ENCODE peak calls at places on chromosomes 4 and X, in six cellular contexts. E is H9, R is H1, Y is IMR-90, W is trophoblast cell, L is mesenchymal stem cell. B is an unnamed sample.

GRCh38 chr4:77931452-77932135 is 69.0 kb downstream of the MRPL1 start:
- DNase-seq in Y (peak; percentile 91), W (no peak), E (no peak), L (peak; percentile 95), R (no peak), B (no peak)

GRCh38 chrX:66110112-66110511 is 53.9 kb upstream of the HEPH start:
- DNase-seq in E (peak; percentile 20), Y (peak; percentile 8), W (peak; percentile 1), R (no peak), L (peak; percentile 4), B (no peak)

GRCh38 chr4:57137261-57137660 is 27.1 kb upstream of the IGFBP7 start:
- DNase-seq in E (no peak), W (no peak), R (no peak), L (no peak), Y (no peak), B (no peak)

GRCh38 chr4:15410750-15411149 is 17.1 kb upstream of the C1QTNF7 start:
- DNase-seq in E (no peak), Y (no peak), R (no peak), W (no peak), L (peak; percentile 79), B (no peak)

GRCh38 chrX:2677764-2678163 is 13.3 kb upstream of the CD99 start:
- DNase-seq in R (no peak), Y (peak; percentile 99), W (peak; percentile 54), L (peak; percentile 95), E (peak; percentile 47), B (no peak)

GRCh38 chrX:46627044-46627443 is 53.5 kb downstream of the CHST7 start:
- DNase-seq in L (no peak), E (no peak), W (no peak), R (no peak), Y (no peak), B (no peak)

GRCh38 chr4:14701389-14701788 is 300.9 kb upstream of the CPEB2 start:
- DNase-seq in L (no peak), E (no peak), R (no peak), Y (no peak), W (no peak), B (no peak)

GRCh38 chr4:176735300-176735699 is 57.4 kb downstream of the VEGFC start:
- DNase-seq in L (peak; percentile 38), W (no peak), Y (peak; percentile 88), E (no peak), R (no peak), B (no peak)

GRCh38 chr4:111362891-111363290 is 740.0 kb upstream of the PITX2 start:
- DNase-seq in L (peak; percentile 20), R (no peak), E (no peak), Y (peak; percentile 35), W (no peak), B (no peak)

GRCh38 chrX:8629871-8630270 is 102.1 kb downstream of the ANOS1 start:
- DNase-seq in Y (peak; percentile 4), R (no peak), L (no peak), W (peak; percentile 70), E (no peak), B (no peak)

GRCh38 chr4:139458999-139459398 is 5.1 kb downstream of the RAB33B start:
- DNase-seq in E (no peak), L (no peak), R (peak; percentile 30), Y (no peak), W (peak; percentile 8), B (no peak)

GRCh38 chrX:15947648-15948317 is 93.2 kb upstream of the AP1S2 start:
- DNase-seq in R (peak; percentile 49), L (peak; percentile 53), E (peak; percentile 82), Y (peak; percentile 63), W (no peak), B (peak; percentile 3)

GRCh38 chr4:89829470-89830138 is 7.4 kb downstream of the SNCA start:
- DNase-seq in L (peak; percentile 45), Y (no peak), W (peak; percentile 35), R (no peak), E (no peak), B (no peak)

GRCh38 chrX:150605603-150606002 is 37.2 kb downstream of the MTM1 start:
- DNase-seq in Y (no peak), L (no peak), W (no peak), R (no peak), E (no peak), B (no peak)

GRCh38 chr4:66927937-66928336 is 617.4 kb downstream of the CENPC start:
- DNase-seq in R (no peak), E (no peak), L (no peak), W (no peak), Y (no peak), B (peak; percentile 17)

GRCh38 chr4:155629183-155629825 is 37.3 kb upstream of the GUCY1A1 start:
- DNase-seq in L (peak; percentile 87), E (no peak), R (no peak), W (peak; percentile 54), Y (peak; percentile 59), B (no peak)

GRCh38 chr4:156968479-156968984 is 3.1 kb downstream of the PDGFC start:
- DNase-seq in R (peak; percentile 72), L (peak; percentile 85), W (peak; percentile 80), Y (peak; percentile 85), E (peak; percentile 57), B (peak; percentile 54)

GRCh38 chrX:124217289-124218251 is 114.9 kb upstream of the TEX13D start:
- DNase-seq in W (no peak), R (no peak), L (peak; percentile 30), Y (no peak), E (peak; percentile 52), B (peak; percentile 53)

GRCh38 chrX:123803331-123803983 is 56.4 kb upstream of the XIAP start:
- DNase-seq in E (no peak), Y (peak; percentile 75), W (peak; percentile 89), R (no peak), L (peak; percentile 93), B (peak; percentile 0)

GRCh38 chr4:118277243-118277642 is 75.6 kb downstream of the PRSS12 start:
- DNase-seq in Y (no peak), R (no peak), W (no peak), E (no peak), L (no peak), B (no peak)

GRCh38 chr4:148515248-148515647 is 73.0 kb upstream of the NR3C2 start:
- DNase-seq in W (peak; percentile 10), R (no peak), Y (peak; percentile 57), L (no peak), E (no peak), B (no peak)

GRCh38 chr4:82371398-82371972 is 2.3 kb downstream of the HNRNPD start:
- DNase-seq in E (no peak), L (peak; percentile 18), R (no peak), W (peak; percentile 8), Y (peak; percentile 18), B (no peak)

GRCh38 chr4:2416564-2417195 is 1.8 kb downstream of the ZFYVE28 start:
- DNase-seq in R (peak; percentile 80), L (peak; percentile 69), Y (no peak), E (peak; percentile 81), W (peak; percentile 20), B (peak; percentile 45)

GRCh38 chr4:154583230-154583629 is 7.3 kb downstream of the FGA start:
- DNase-seq in L (no peak), W (no peak), E (no peak), R (no peak), Y (no peak), B (no peak)
- H4K91ac ChIP-seq in L (no peak overlapping the region), W (no peak overlapping the region), E (no peak overlapping the region), R (no peak overlapping the region), Y (no peak overlapping the region), B (no peak overlapping the region)

GRCh38 chr4:41067369-41067768 is 147.0 kb downstream of the APBB2 start:
- DNase-seq in E (no peak), Y (peak; percentile 53), R (no peak), L (peak; percentile 60), W (peak; percentile 43), B (no peak)

GRCh38 chr4:41069268-41069667 is 145.1 kb downstream of the APBB2 start:
- DNase-seq in E (no peak), R (no peak), L (peak; percentile 19), Y (peak; percentile 49), W (no peak), B (no peak)

GRCh38 chr4:41069838-41070237 is 144.5 kb downstream of the APBB2 start:
- DNase-seq in Y (no peak), R (no peak), W (no peak), E (peak; percentile 43), L (no peak), B (no peak)

GRCh38 chr4:41072021-41072777 is 142.1 kb downstream of the APBB2 start:
- DNase-seq in W (peak; percentile 9), E (no peak), L (peak; percentile 70), R (no peak), Y (no peak), B (no peak)

DNA sequence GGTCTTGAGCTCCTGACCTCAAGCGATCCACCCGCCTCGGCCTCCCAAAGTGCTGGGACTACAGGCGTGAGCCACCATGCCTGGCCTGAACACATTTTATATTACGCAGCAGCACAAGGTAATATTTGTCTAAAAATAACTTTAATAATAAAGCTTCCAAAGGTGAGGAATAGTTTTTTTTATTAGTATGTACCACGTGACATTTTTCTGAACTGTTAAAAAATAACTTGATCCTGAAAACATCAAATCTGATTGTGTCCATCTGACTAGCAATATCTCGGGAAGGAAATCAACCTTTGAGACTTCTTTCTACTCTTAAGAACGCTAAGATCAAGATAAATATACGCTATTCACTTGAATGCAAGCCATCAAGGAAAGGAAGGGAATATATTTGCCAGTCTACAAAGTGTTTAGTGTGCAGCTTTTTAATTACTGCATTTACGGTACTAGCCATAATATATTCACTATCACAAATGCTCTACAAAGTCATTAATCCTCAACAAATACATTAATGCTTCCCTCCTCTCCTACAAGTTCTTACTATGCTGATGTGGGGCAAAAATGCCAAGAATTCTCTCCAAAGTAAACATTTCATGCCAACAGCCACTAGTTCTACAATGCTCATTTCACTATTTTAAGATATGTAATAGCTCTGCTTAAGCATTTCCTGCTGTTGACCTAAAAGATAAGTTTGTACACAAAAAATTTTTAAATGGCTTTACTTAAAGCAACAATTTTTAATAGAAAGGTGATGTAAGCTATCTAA is 143.6 kb downstream of the APBB2 start:
- DNase-seq in W (no peak), E (no peak), R (no peak), L (peak; percentile 30), Y (peak; percentile 9), B (no peak)
- H3K27ac ChIP-seq in W (no peak overlapping the region), E (no peak overlapping the region), R (no peak overlapping the region), L (no peak overlapping the region), Y (no peak overlapping the region), B (no peak overlapping the region)

GRCh38 chr4:91226838-91227237 is 1076.9 kb upstream of the GRID2 start:
- DNase-seq in W (no peak), L (no peak), Y (no peak), R (no peak), E (no peak), B (no peak)
- H4K91ac ChIP-seq in W (no peak overlapping the region), L (no peak overlapping the region), Y (no peak overlapping the region), R (no peak overlapping the region), E (no peak overlapping the region), B (no peak overlapping the region)

GRCh38 chr4:26084414-26084813 is 170.4 kb downstream of the SMIM20 start:
- DNase-seq in Y (no peak), L (no peak), W (peak; percentile 69), E (no peak), R (no peak), B (no peak)

GRCh38 chr4:26085581-26085980 is 171.6 kb downstream of the SMIM20 start:
- DNase-seq in E (no peak), Y (no peak), L (no peak), W (peak; percentile 79), R (no peak), B (no peak)

GRCh38 chr4:26081795-26082498 is 167.9 kb downstream of the SMIM20 start:
- DNase-seq in L (peak; percentile 61), R (no peak), Y (peak; percentile 52), E (no peak), W (peak; percentile 81), B (peak; percentile 43)

GRCh38 chr4:26082565-26082964 is 168.5 kb downstream of the SMIM20 start:
- DNase-seq in Y (no peak), W (no peak), R (no peak), E (no peak), L (no peak), B (no peak)

GRCh38 chr4:26083987-26084386 is 170.0 kb downstream of the SMIM20 start:
- DNase-seq in E (no peak), L (peak; percentile 78), W (peak; percentile 39), Y (peak; percentile 95), R (no peak), B (no peak)
- H3K27ac ChIP-seq in E (no peak overlapping the region), L (no peak overlapping the region), W (no peak overlapping the region), Y (no peak overlapping the region), R (no peak overlapping the region), B (no peak overlapping the region)

B was measured in neuronal stem cell.